ENCODE peak calls at places on chromosomes 3 and 15, in nine cellular contexts. V is EH; I is Calu3; T is MG63; X is hippocampal formation; K is astrocyte of the hippocampus; R is GM10248; C is activated T-cell treated with anti-CD3 and anti-CD28 coated beads, Interleukin-2, amount 50 U/mL, for 72 hours; D is EL. B is an unnamed sample.

GRCh38 chr15:27990411-27991338 is 108.4 kb downstream of the OCA2 start:
- DNase-seq in D (no peak), X (no peak), V (no peak), K (no peak), T (no peak), I (no peak), C (no peak), R (no peak), B (no peak)

GRCh38 chr3:30539772-30540171 is 66.6 kb upstream of the TGFBR2 start:
- DNase-seq in K (peak), T (no peak), V (peak), D (peak), X (no peak), I (no peak), R (no peak), C (no peak), B (no peak)

GRCh38 chr3:188051801-188052228 is 102.1 kb upstream of the LPP start:
- DNase-seq in C (no peak), V (no peak), K (peak), I (no peak), T (no peak), D (no peak), X (peak), R (no peak), B (no peak)

GRCh38 chr3:134846084-134846483 is 51.0 kb downstream of the EPHB1 start:
- DNase-seq in C (no peak), I (no peak), K (no peak), R (no peak), T (no peak), V (no peak), X (no peak), D (no peak), B (no peak)

GRCh38 chr3:133964547-133964946 is 65.2 kb downstream of the SLCO2A1 start:
- DNase-seq in K (no peak), V (no peak), D (no peak), R (no peak), C (no peak), I (peak), T (peak), X (no peak), B (no peak)

GRCh38 chr3:155065537-155065936 is 14.6 kb upstream of the MME start:
- DNase-seq in T (peak), D (peak), X (no peak), R (no peak), V (peak), K (peak), C (no peak), I (no peak), B (peak)

GRCh38 chr15:58431221-58432149 is at the start of gene LIPC:
- DNase-seq in C (no peak), I (no peak), V (no peak), X (no peak), T (no peak), D (no peak), K (no peak), R (no peak), B (no peak)

GRCh38 chr3:17157713-17158112 is 273.0 kb downstream of the PLCL2 start:
- DNase-seq in D (peak), R (no peak), X (no peak), K (peak), V (peak), C (no peak), I (peak), T (no peak), B (peak)

GRCh38 chr3:39208463-39209055 is 16.2 kb upstream of the XIRP1 start:
- DNase-seq in K (peak), X (peak), T (peak), C (peak), R (no peak), I (peak), V (peak), D (peak), B (peak)

GRCh38 chr15:84023636-84024035 is 211.9 kb upstream of the GOLGA6L4 start:
- DNase-seq in T (peak), C (peak), X (no peak), K (no peak), I (peak), D (peak), V (peak), R (peak), B (peak)

GRCh38 chr3:129656659-129657247 is 50.3 kb upstream of the PLXND1 start:
- DNase-seq in V (peak), X (no peak), T (no peak), C (no peak), K (no peak), I (no peak), R (no peak), D (no peak), B (no peak)

GRCh38 chr15:79769081-79769481 is 127.7 kb downstream of the MTHFS start:
- DNase-seq in C (no peak), K (no peak), V (peak), I (peak), D (peak), T (peak), X (no peak), R (no peak), B (peak)

GRCh38 chr15:100207053-100207452 is 134.7 kb downstream of the ADAMTS17 start:
- DNase-seq in T (no peak), K (no peak), V (no peak), C (no peak), R (no peak), X (no peak), D (no peak), I (no peak), B (no peak)

GRCh38 chr3:27568393-27568792 is 84.2 kb upstream of the SLC4A7 start:
- DNase-seq in K (peak), C (no peak), T (peak), V (peak), I (no peak), X (peak), R (no peak), D (peak), B (peak)

GRCh38 chr3:70990190-70990589 is 593.3 kb downstream of the FOXP1 start:
- DNase-seq in K (no peak), I (no peak), T (no peak), V (peak), R (no peak), X (no peak), D (peak), C (no peak), B (no peak)

GRCh38 chr3:197484204-197484901 is 71.4 kb downstream of the BDH1 start:
- DNase-seq in K (no peak), V (no peak), X (no peak), C (no peak), R (no peak), D (no peak), T (no peak), I (no peak), B (no peak)

GRCh38 chr3:63832395-63832794 is 13.3 kb downstream of the C3orf49 start:
- DNase-seq in V (no peak), X (no peak), R (no peak), K (no peak), C (no peak), D (no peak), T (no peak), I (no peak), B (no peak)

GRCh38 chr3:124178531-124178930 is 186.6 kb upstream of the ROPN1 start:
- DNase-seq in K (peak), T (no peak), R (no peak), V (no peak), X (no peak), D (peak), I (no peak), C (no peak), B (no peak)

GRCh38 chr3:140081836-140082331 is 146.9 kb downstream of the CLSTN2 start:
- DNase-seq in X (no peak), R (no peak), C (no peak), T (no peak), K (no peak), V (no peak), D (no peak), I (no peak), B (no peak)